ENCODE peak calls at places on chromosomes 3 and 15, in four cellular contexts. Q is NCI-H1092; J is NAMALWA; U is stimulated activated CD4-positive, alpha-beta T cell treated with anti-CD3 and anti-CD28 coated beads, TNF-alpha, amount 100 ng/mL, for 1 hour. G is an unnamed sample.

GRCh38 chr15:79041598-79042175 is 48.9 kb downstream of the RASGRF1 start:
- DNase-seq in J (no peak), Q (no peak), U (no peak), G (no peak)

GRCh38 chr3:123347691-123348264 is 101.1 kb downstream of the ADCY5 start:
- DNase-seq in U (no peak), J (no peak), Q (no peak), G (peak)

GRCh38 chr3:195057716-195058115 is 213.2 kb downstream of the XXYLT1 start:
- DNase-seq in U (no peak), J (no peak), Q (no peak), G (no peak)

GRCh38 chr15:48765007-48765406 is 45.9 kb downstream of the CEP152 start:
- DNase-seq in J (no peak), U (no peak), Q (no peak), G (no peak)

GRCh38 chr15:72970965-72971746 is 81.1 kb upstream of the NEO1 start:
- DNase-seq in U (no peak), J (no peak), Q (no peak), G (no peak)

GRCh38 chr3:100041328-100041749 is 73.0 kb downstream of the FILIP1L start:
- DNase-seq in U (no peak), J (no peak), Q (no peak), G (no peak)

GRCh38 chr3:9352917-9353823 is 9.7 kb upstream of the THUMPD3 start:
- DNase-seq in J (peak), U (peak), Q (peak), G (peak)

GRCh38 chr15:93018574-93018973 is 70.4 kb downstream of the RGMA start:
- DNase-seq in U (no peak), Q (no peak), J (no peak), G (no peak)

GRCh38 chr3:50971487-50971924 is 296.8 kb downstream of the DOCK3 start:
- DNase-seq in Q (peak), J (peak), U (peak), G (no peak)

GRCh38 chr3:197730200-197730599 is 6.5 kb downstream of the RUBCN start:
- DNase-seq in J (no peak), U (no peak), Q (no peak), G (peak)

GRCh38 chr3:34676431-34676830 is 878.0 kb downstream of the PDCD6IP start:
- DNase-seq in U (no peak), Q (no peak), J (no peak), G (no peak)

GRCh38 chr3:113637756-113638155 is 58.7 kb downstream of the USF3 start:
- DNase-seq in J (no peak), Q (no peak), U (no peak), G (no peak)

GRCh38 chr3:176734146-176734545 is 463.1 kb downstream of the TBL1XR1 start:
- DNase-seq in U (no peak), J (no peak), Q (no peak), G (no peak)

GRCh38 chr3:71395470-71395869 is 188.1 kb downstream of the FOXP1 start:
- DNase-seq in Q (no peak), J (no peak), U (no peak), G (no peak)